ENCODE peak calls at places on chromosomes 1 and 21, in eight cellular contexts. One of them, this sample, is unnamed. For H3K27me3, the result is how much of the 10 kb centered on the place peaks cover.

GRCh38 chr1:72526926-72527325 is 244.6 kb upstream of the NEGR1 start:
- DNase-seq in cardiac muscle cell: peak
- DNase-seq in brain microvascular endothelial cell: peak
- DNase-seq in IMR-90: peak
- DNase-seq in CD8-positive, alpha-beta memory T cell: no peak
- DNase-seq in CD4-positive, alpha-beta memory T cell: no peak
- DNase-seq in lower lobe of right lung: no peak
- DNase-seq in colonic mucosa: no peak
- DNase-seq in this sample: no peak

GRCh38 chr1:48889088-48889487 is 112.4 kb upstream of the BEND5 start:
- DNase-seq in cardiac muscle cell: no peak
- DNase-seq in brain microvascular endothelial cell: no peak
- DNase-seq in IMR-90: no peak
- DNase-seq in CD8-positive, alpha-beta memory T cell: no peak
- DNase-seq in CD4-positive, alpha-beta memory T cell: no peak
- DNase-seq in lower lobe of right lung: no peak
- DNase-seq in colonic mucosa: no peak
- DNase-seq in this sample: peak

GRCh38 chr1:210364479-210364878 is 35.8 kb downstream of the HHAT start:
- DNase-seq in cardiac muscle cell: no peak
- DNase-seq in brain microvascular endothelial cell: no peak
- DNase-seq in IMR-90: no peak
- DNase-seq in CD8-positive, alpha-beta memory T cell: no peak
- DNase-seq in CD4-positive, alpha-beta memory T cell: no peak
- DNase-seq in lower lobe of right lung: no peak
- DNase-seq in colonic mucosa: no peak
- DNase-seq in this sample: no peak

GRCh38 chr1:18998016-18998724 is 41.7 kb upstream of the IFFO2 start:
- DNase-seq in cardiac muscle cell: no peak
- DNase-seq in brain microvascular endothelial cell: no peak
- DNase-seq in IMR-90: peak
- DNase-seq in CD8-positive, alpha-beta memory T cell: no peak
- DNase-seq in CD4-positive, alpha-beta memory T cell: no peak
- DNase-seq in lower lobe of right lung: no peak
- DNase-seq in colonic mucosa: no peak
- DNase-seq in this sample: no peak

GRCh38 chr1:30085814-30086770 is 637.3 kb downstream of the MATN1 start:
- DNase-seq in cardiac muscle cell: peak
- DNase-seq in brain microvascular endothelial cell: peak
- DNase-seq in IMR-90: peak
- DNase-seq in CD8-positive, alpha-beta memory T cell: peak
- DNase-seq in CD4-positive, alpha-beta memory T cell: no peak
- DNase-seq in lower lobe of right lung: peak
- DNase-seq in colonic mucosa: peak
- DNase-seq in this sample: peak

GRCh38 chr1:18539171-18539570 is 58.4 kb downstream of the KLHDC7A start:
- DNase-seq in cardiac muscle cell: no peak
- DNase-seq in brain microvascular endothelial cell: no peak
- DNase-seq in IMR-90: no peak
- DNase-seq in CD8-positive, alpha-beta memory T cell: no peak
- DNase-seq in CD4-positive, alpha-beta memory T cell: no peak
- DNase-seq in lower lobe of right lung: peak
- DNase-seq in colonic mucosa: no peak
- DNase-seq in this sample: no peak

GRCh38 chr1:165143437-165144065 is 213.0 kb downstream of the LMX1A start:
- DNase-seq in cardiac muscle cell: peak
- DNase-seq in brain microvascular endothelial cell: no peak
- DNase-seq in IMR-90: no peak
- DNase-seq in CD8-positive, alpha-beta memory T cell: no peak
- DNase-seq in CD4-positive, alpha-beta memory T cell: no peak
- DNase-seq in lower lobe of right lung: no peak
- DNase-seq in colonic mucosa: peak
- DNase-seq in this sample: peak

GRCh38 chr1:236759252-236759859 is 35.7 kb upstream of the MTR start:
- DNase-seq in cardiac muscle cell: peak
- DNase-seq in brain microvascular endothelial cell: peak
- DNase-seq in IMR-90: peak
- DNase-seq in CD8-positive, alpha-beta memory T cell: no peak
- DNase-seq in CD4-positive, alpha-beta memory T cell: no peak
- DNase-seq in lower lobe of right lung: no peak
- DNase-seq in colonic mucosa: no peak
- DNase-seq in this sample: no peak

GRCh38 chr1:197619008-197619640 is 156.2 kb downstream of the DENND1B start:
- DNase-seq in cardiac muscle cell: peak
- DNase-seq in brain microvascular endothelial cell: no peak
- DNase-seq in IMR-90: peak
- DNase-seq in CD8-positive, alpha-beta memory T cell: no peak
- DNase-seq in CD4-positive, alpha-beta memory T cell: no peak
- DNase-seq in lower lobe of right lung: no peak
- DNase-seq in colonic mucosa: no peak
- DNase-seq in this sample: no peak

GRCh38 chr1:209434066-209434465 is 149.4 kb upstream of the CAMK1G start:
- DNase-seq in cardiac muscle cell: peak
- DNase-seq in brain microvascular endothelial cell: no peak
- DNase-seq in IMR-90: no peak
- DNase-seq in CD8-positive, alpha-beta memory T cell: no peak
- DNase-seq in CD4-positive, alpha-beta memory T cell: no peak
- DNase-seq in lower lobe of right lung: no peak
- DNase-seq in colonic mucosa: no peak
- DNase-seq in this sample: no peak

GRCh38 chr1:157113631-157114030 is 14.0 kb upstream of the ETV3L start:
- DNase-seq in cardiac muscle cell: no peak
- DNase-seq in brain microvascular endothelial cell: no peak
- DNase-seq in IMR-90: no peak
- DNase-seq in CD8-positive, alpha-beta memory T cell: no peak
- DNase-seq in CD4-positive, alpha-beta memory T cell: no peak
- DNase-seq in lower lobe of right lung: no peak
- DNase-seq in colonic mucosa: no peak
- DNase-seq in this sample: no peak

GRCh38 chr1:17360272-17360956 is 11.6 kb upstream of the PADI6 start:
- DNase-seq in cardiac muscle cell: no peak
- DNase-seq in brain microvascular endothelial cell: no peak
- DNase-seq in IMR-90: no peak
- DNase-seq in CD8-positive, alpha-beta memory T cell: no peak
- DNase-seq in CD4-positive, alpha-beta memory T cell: no peak
- DNase-seq in lower lobe of right lung: no peak
- DNase-seq in colonic mucosa: no peak
- DNase-seq in this sample: no peak

GRCh38 chr1:112522621-112523020 is 13.9 kb downstream of the WNT2B start:
- DNase-seq in cardiac muscle cell: peak
- DNase-seq in brain microvascular endothelial cell: peak
- DNase-seq in IMR-90: peak
- DNase-seq in CD8-positive, alpha-beta memory T cell: no peak
- DNase-seq in CD4-positive, alpha-beta memory T cell: no peak
- DNase-seq in lower lobe of right lung: no peak
- DNase-seq in colonic mucosa: no peak
- DNase-seq in this sample: no peak

GRCh38 chr1:222043444-222044292 is 301.8 kb upstream of the DUSP10 start:
- DNase-seq in cardiac muscle cell: peak
- DNase-seq in brain microvascular endothelial cell: peak
- DNase-seq in IMR-90: peak
- DNase-seq in CD8-positive, alpha-beta memory T cell: no peak
- DNase-seq in CD4-positive, alpha-beta memory T cell: no peak
- DNase-seq in lower lobe of right lung: no peak
- DNase-seq in colonic mucosa: no peak
- DNase-seq in this sample: peak

GRCh38 chr1:156705321-156705917 is at the start of gene CRABP2:
- DNase-seq in cardiac muscle cell: peak
- DNase-seq in brain microvascular endothelial cell: no peak
- DNase-seq in IMR-90: no peak
- DNase-seq in CD8-positive, alpha-beta memory T cell: peak
- DNase-seq in CD4-positive, alpha-beta memory T cell: peak
- DNase-seq in lower lobe of right lung: peak
- DNase-seq in colonic mucosa: no peak
- DNase-seq in this sample: peak

GRCh38 chr1:150895618-150896017 is 8.7 kb downstream of the CTXND2 start:
- DNase-seq in cardiac muscle cell: no peak
- DNase-seq in brain microvascular endothelial cell: peak
- DNase-seq in IMR-90: peak
- DNase-seq in CD8-positive, alpha-beta memory T cell: no peak
- DNase-seq in CD4-positive, alpha-beta memory T cell: no peak
- DNase-seq in lower lobe of right lung: no peak
- DNase-seq in colonic mucosa: no peak
- DNase-seq in this sample: peak

GRCh38 chr1:29490204-29490934 is 254.0 kb downstream of the PTPRU start:
- DNase-seq in cardiac muscle cell: no peak
- DNase-seq in brain microvascular endothelial cell: no peak
- DNase-seq in IMR-90: no peak
- DNase-seq in CD8-positive, alpha-beta memory T cell: no peak
- DNase-seq in CD4-positive, alpha-beta memory T cell: no peak
- DNase-seq in lower lobe of right lung: no peak
- DNase-seq in colonic mucosa: no peak
- DNase-seq in this sample: no peak

GRCh38 chr1:42740756-42741580 is 932 bp upstream of the CLDN19 start:
- DNase-seq in cardiac muscle cell: no peak
- DNase-seq in brain microvascular endothelial cell: no peak
- DNase-seq in IMR-90: no peak
- DNase-seq in CD8-positive, alpha-beta memory T cell: no peak
- DNase-seq in CD4-positive, alpha-beta memory T cell: no peak
- DNase-seq in lower lobe of right lung: no peak
- DNase-seq in colonic mucosa: no peak
- DNase-seq in this sample: no peak

GRCh38 chr1:204885790-204886189 is 15.1 kb downstream of the NFASC start:
- DNase-seq in cardiac muscle cell: peak
- DNase-seq in brain microvascular endothelial cell: no peak
- DNase-seq in IMR-90: no peak
- DNase-seq in CD8-positive, alpha-beta memory T cell: no peak
- DNase-seq in CD4-positive, alpha-beta memory T cell: no peak
- DNase-seq in lower lobe of right lung: no peak
- DNase-seq in colonic mucosa: no peak
- DNase-seq in this sample: no peak
- H3K4me3 ChIP-seq in cardiac muscle cell: no peak
- H3K4me3 ChIP-seq in brain microvascular endothelial cell: no peak
- H3K4me3 ChIP-seq in IMR-90: no peak
- H3K4me3 ChIP-seq in CD8-positive, alpha-beta memory T cell: no peak
- H3K4me3 ChIP-seq in CD4-positive, alpha-beta memory T cell: no peak
- H3K4me3 ChIP-seq in lower lobe of right lung: no peak
- H3K4me3 ChIP-seq in colonic mucosa: no peak
- H3K4me3 ChIP-seq in this sample: no peak

GRCh38 chr1:40313958-40314720 is 2.9 kb downstream of the COL9A2 start:
- DNase-seq in cardiac muscle cell: no peak
- DNase-seq in brain microvascular endothelial cell: no peak
- DNase-seq in IMR-90: no peak
- DNase-seq in CD8-positive, alpha-beta memory T cell: no peak
- DNase-seq in CD4-positive, alpha-beta memory T cell: no peak
- DNase-seq in lower lobe of right lung: no peak
- DNase-seq in colonic mucosa: no peak
- DNase-seq in this sample: no peak
- H3K27me3 ChIP-seq in cardiac muscle cell: under half
- H3K27me3 ChIP-seq in brain microvascular endothelial cell: under half
- H3K27me3 ChIP-seq in IMR-90: under half
- H3K27me3 ChIP-seq in CD8-positive, alpha-beta memory T cell: under half
- H3K27me3 ChIP-seq in CD4-positive, alpha-beta memory T cell: under half
- H3K27me3 ChIP-seq in lower lobe of right lung: under half
- H3K27me3 ChIP-seq in colonic mucosa: under half
- H3K27me3 ChIP-seq in this sample: under half

GRCh38 chr1:200453544-200453905 is 43.7 kb upstream of the ZNF281 start:
- DNase-seq in cardiac muscle cell: peak
- DNase-seq in brain microvascular endothelial cell: no peak
- DNase-seq in IMR-90: no peak
- DNase-seq in CD8-positive, alpha-beta memory T cell: no peak
- DNase-seq in CD4-positive, alpha-beta memory T cell: no peak
- DNase-seq in lower lobe of right lung: no peak
- DNase-seq in colonic mucosa: no peak
- DNase-seq in this sample: no peak
- H3K4me3 ChIP-seq in cardiac muscle cell: no peak
- H3K4me3 ChIP-seq in brain microvascular endothelial cell: no peak
- H3K4me3 ChIP-seq in IMR-90: no peak
- H3K4me3 ChIP-seq in CD8-positive, alpha-beta memory T cell: no peak
- H3K4me3 ChIP-seq in CD4-positive, alpha-beta memory T cell: no peak
- H3K4me3 ChIP-seq in lower lobe of right lung: no peak
- H3K4me3 ChIP-seq in colonic mucosa: no peak
- H3K4me3 ChIP-seq in this sample: no peak

DNA sequence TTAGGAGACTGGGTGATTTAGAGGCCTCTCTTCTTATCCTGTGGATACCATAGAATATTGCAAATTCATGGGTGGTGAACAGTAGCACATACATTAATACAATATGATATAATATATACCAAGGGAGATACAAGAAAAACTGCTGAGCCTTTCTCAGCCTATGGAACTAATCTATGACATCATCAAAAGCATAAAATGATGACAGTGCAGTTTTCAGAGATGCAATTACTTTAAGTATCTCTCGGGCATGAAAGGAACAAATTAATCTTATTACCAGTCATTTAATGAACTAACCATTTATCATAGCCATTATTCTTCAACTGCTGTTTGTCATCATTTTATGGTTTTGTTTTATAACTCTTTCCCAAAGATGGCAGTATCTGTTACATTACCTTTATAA is 3.5 kb downstream of the CHODL start:
- DNase-seq in cardiac muscle cell: no peak
- DNase-seq in brain microvascular endothelial cell: no peak
- DNase-seq in IMR-90: no peak
- DNase-seq in CD8-positive, alpha-beta memory T cell: no peak
- DNase-seq in CD4-positive, alpha-beta memory T cell: no peak
- DNase-seq in lower lobe of right lung: no peak
- DNase-seq in colonic mucosa: no peak
- DNase-seq in this sample: no peak
- H3K27me3 ChIP-seq in cardiac muscle cell: half or more
- H3K27me3 ChIP-seq in brain microvascular endothelial cell: under half
- H3K27me3 ChIP-seq in IMR-90: under half
- H3K27me3 ChIP-seq in CD8-positive, alpha-beta memory T cell: under half
- H3K27me3 ChIP-seq in CD4-positive, alpha-beta memory T cell: under half
- H3K27me3 ChIP-seq in lower lobe of right lung: under half
- H3K27me3 ChIP-seq in colonic mucosa: under half
- H3K27me3 ChIP-seq in this sample: under half

GRCh38 chr1:3209201-3209600 is 140.2 kb downstream of the PRDM16 start:
- DNase-seq in cardiac muscle cell: no peak
- DNase-seq in brain microvascular endothelial cell: no peak
- DNase-seq in IMR-90: no peak
- DNase-seq in CD8-positive, alpha-beta memory T cell: no peak
- DNase-seq in CD4-positive, alpha-beta memory T cell: no peak
- DNase-seq in lower lobe of right lung: no peak
- DNase-seq in colonic mucosa: no peak
- DNase-seq in this sample: no peak
- H3K4me3 ChIP-seq in cardiac muscle cell: no peak
- H3K4me3 ChIP-seq in brain microvascular endothelial cell: no peak
- H3K4me3 ChIP-seq in IMR-90: no peak
- H3K4me3 ChIP-seq in CD8-positive, alpha-beta memory T cell: no peak
- H3K4me3 ChIP-seq in CD4-positive, alpha-beta memory T cell: no peak
- H3K4me3 ChIP-seq in lower lobe of right lung: no peak
- H3K4me3 ChIP-seq in colonic mucosa: no peak
- H3K4me3 ChIP-seq in this sample: no peak